ENCODE peak calls at places on chromosome 9, in six cellular contexts. O is D341Med, Y is kidney, Q is EH, W is posterior vena cava, G is NCI-H1092. R is an unnamed sample.

GRCh38 chr9:74975538-74975937 is 22.8 kb upstream of the C9orf40 start:
- DNase-seq in O (no peak), Y (no peak), Q (no peak), W (no peak), G (no peak), R (no peak)

GRCh38 chr9:122642226-122642625 is 15.2 kb downstream of the OR1B1 start:
- DNase-seq in O (peak), Y (no peak), Q (peak), W (no peak), G (no peak), R (no peak)

GRCh38 chr9:85898288-85898802 is 42.6 kb upstream of the NAA35 start:
- DNase-seq in O (no peak), Y (no peak), Q (no peak), W (no peak), G (no peak), R (no peak)

GRCh38 chr9:32551491-32552049 is 557 bp upstream of the SMIM27 start:
- DNase-seq in O (peak), Y (no peak), Q (no peak), W (no peak), G (peak), R (peak)

GRCh38 chr9:120735415-120736126 is 21.3 kb upstream of the MEGF9 start:
- DNase-seq in O (no peak), Y (no peak), Q (no peak), W (no peak), G (no peak), R (no peak)

GRCh38 chr9:69444021-69444420 is 119.0 kb downstream of the ENTREP1 start:
- DNase-seq in O (no peak), Y (no peak), Q (peak), W (no peak), G (no peak), R (no peak)

GRCh38 chr9:93108301-93109041 is 12.5 kb downstream of the CARD19 start:
- DNase-seq in O (peak), Y (peak), Q (no peak), W (peak), G (no peak), R (no peak)

GRCh38 chr9:137370865-137371520 is 52.0 kb downstream of the EXD3 start:
- DNase-seq in O (no peak), Y (peak), Q (no peak), W (peak), G (no peak), R (no peak)

GRCh38 chr9:107054146-107054545 is 191.2 kb downstream of the ZNF462 start:
- DNase-seq in O (no peak), Y (no peak), Q (no peak), W (no peak), G (no peak), R (no peak)

GRCh38 chr9:76912631-76913275 is 6.8 kb upstream of the PRUNE2 start:
- DNase-seq in O (no peak), Y (no peak), Q (peak), W (no peak), G (no peak), R (no peak)

GRCh38 chr9:125428060-125428481 is 166.4 kb downstream of the GAPVD1 start:
- DNase-seq in O (peak), Y (peak), Q (peak), W (no peak), G (no peak), R (no peak)

GRCh38 chr9:79224672-79225433 is 346.9 kb upstream of the TLE4 start:
- DNase-seq in O (no peak), Y (no peak), Q (peak), W (no peak), G (no peak), R (no peak)

GRCh38 chr9:112848316-112849151 is 42.1 kb downstream of the SLC46A2 start:
- DNase-seq in O (no peak), Y (no peak), Q (no peak), W (no peak), G (no peak), R (no peak)

GRCh38 chr9:128022886-128023285 is 42.1 kb upstream of the EEIG1 start:
- DNase-seq in O (no peak), Y (no peak), Q (peak), W (no peak), G (no peak), R (no peak)

GRCh38 chr9:37700900-37701299 is 50.1 kb downstream of the FRMPD1 start:
- DNase-seq in O (no peak), Y (no peak), Q (no peak), W (no peak), G (no peak), R (no peak)

GRCh38 chr9:10000669-10001068 is 612.1 kb downstream of the PTPRD start:
- DNase-seq in O (no peak), Y (no peak), Q (no peak), W (no peak), G (no peak), R (no peak)

GRCh38 chr9:18173923-18174322 is 300.0 kb upstream of the ADAMTSL1 start:
- DNase-seq in O (no peak), Y (no peak), Q (no peak), W (no peak), G (no peak), R (no peak)

GRCh38 chr9:278651-279050 is 64.0 kb downstream of the DOCK8 start:
- DNase-seq in O (no peak), Y (no peak), Q (peak), W (no peak), G (no peak), R (no peak)

GRCh38 chr9:134929560-134930158 is 11.9 kb upstream of the FCN1 start:
- DNase-seq in O (no peak), Y (peak), Q (no peak), W (peak), G (no peak), R (no peak)

GRCh38 chr9:69421908-69422801 is 97.1 kb downstream of the ENTREP1 start:
- DNase-seq in O (peak), Y (no peak), Q (peak), W (no peak), G (peak), R (peak)

GRCh38 chr9:128442150-128442549 is 13.7 kb upstream of the ODF2 start:
- DNase-seq in O (no peak), Y (no peak), Q (no peak), W (no peak), G (no peak), R (no peak)

GRCh38 chr9:95776131-95776530 is 99.4 kb upstream of the ERCC6L2 start:
- DNase-seq in O (no peak), Y (no peak), Q (peak), W (no peak), G (no peak), R (no peak)

GRCh38 chr9:28270156-28270555 is 696.9 kb upstream of the C9orf72 start:
- DNase-seq in O (no peak), Y (no peak), Q (no peak), W (no peak), G (no peak), R (no peak)

GRCh38 chr9:113929634-113930092 is 53.6 kb downstream of the ZNF618 start:
- DNase-seq in O (no peak), Y (no peak), Q (peak), W (no peak), G (no peak), R (no peak)

GRCh38 chr9:87498816-87499454 is 1.3 kb downstream of the DAPK1 start:
- DNase-seq in O (no peak), Y (no peak), Q (no peak), W (no peak), G (no peak), R (no peak)

GRCh38 chr9:70551391-70551790 is 136.9 kb upstream of the KLF9 start:
- DNase-seq in O (no peak), Y (no peak), Q (peak), W (no peak), G (no peak), R (no peak)

GRCh38 chr9:124754289-124754688 is 16.8 kb downstream of the NR6A1 start:
- DNase-seq in O (peak), Y (no peak), Q (peak), W (no peak), G (no peak), R (no peak)

GRCh38 chr9:113886933-113887332 is 10.8 kb downstream of the ZNF618 start:
- DNase-seq in O (no peak), Y (no peak), Q (peak), W (no peak), G (no peak), R (no peak)

GRCh38 chr9:136418182-136419091 is 8.0 kb downstream of the PMPCA start:
- DNase-seq in O (no peak), Y (no peak), Q (no peak), W (no peak), G (no peak), R (no peak)

GRCh38 chr9:138028596-138028995 is 151.0 kb downstream of the CACNA1B start:
- DNase-seq in O (no peak), Y (no peak), Q (no peak), W (no peak), G (no peak), R (no peak)

R was measured in T follicular helper cell.